ENCODE peak calls at places on chromosomes 4 and X, in four cellular contexts. Q, N, V and Z are unnamed samples.

GRCh38 chr4:162163892-162164759 is at the start of gene FSTL5:
- DNase-seq in Q (peak; percentile 76), N (peak; percentile 82), V (peak; percentile 27), Z (peak; percentile 95)

GRCh38 chr4:188162698-188163097 is 23.5 kb downstream of the TRIML1 start:
- DNase-seq in Q (no peak), N (no peak), V (no peak), Z (no peak)

GRCh38 chrX:17519349-17519748 is 144.3 kb downstream of the NHS start:
- DNase-seq in Q (no peak), N (peak; percentile 89), V (no peak), Z (no peak)

GRCh38 chrX:67555578-67556203 is 11.9 kb downstream of the AR start:
- DNase-seq in Q (no peak), N (peak; percentile 87), V (no peak), Z (peak; percentile 32)

GRCh38 chr4:187070158-187070557 is 346.5 kb upstream of the FAT1 start:
- DNase-seq in Q (peak; percentile 48), N (no peak), V (no peak), Z (no peak)

GRCh38 chr4:183867247-183867646 is 37.9 kb upstream of the STOX2 start:
- DNase-seq in Q (no peak), N (no peak), V (no peak), Z (no peak)

GRCh38 chr4:111323916-111324315 is 701.0 kb upstream of the PITX2 start:
- DNase-seq in Q (peak; percentile 47), N (no peak), V (no peak), Z (no peak)

GRCh38 chr4:28287837-28288236 is 1427.2 kb downstream of the STIM2 start:
- DNase-seq in Q (peak; percentile 95), N (no peak), V (no peak), Z (no peak)

GRCh38 chr4:3851211-3851610 is 85.0 kb downstream of the ADRA2C start:
- DNase-seq in Q (peak; percentile 13), N (no peak), V (no peak), Z (peak; percentile 54)

GRCh38 chrX:32084757-32085156 is 1012.9 kb upstream of the FTHL17 start:
- DNase-seq in Q (no peak), N (no peak), V (no peak), Z (no peak)

GRCh38 chr4:118352843-118353373 is at the start of gene PRSS12:
- DNase-seq in Q (peak; percentile 72), N (peak; percentile 95), V (peak; percentile 79), Z (peak; percentile 87)

GRCh38 chr4:174707277-174707676 is 121.8 kb downstream of the GLRA3 start:
- DNase-seq in Q (no peak), N (no peak), V (no peak), Z (no peak)

GRCh38 chrX:14076639-14077038 is 46.9 kb upstream of the GEMIN8 start:
- DNase-seq in Q (no peak), N (no peak), V (no peak), Z (no peak)

GRCh38 chr4:84826681-84827080 is 139.8 kb downstream of the WDFY3 start:
- DNase-seq in Q (no peak), N (no peak), V (no peak), Z (no peak)

GRCh38 chr4:52298444-52298843 is 247.3 kb downstream of the SPATA18 start:
- DNase-seq in Q (no peak), N (no peak), V (no peak), Z (no peak)

GRCh38 chr4:122045533-122045932 is 93.7 kb upstream of the TRPC3 start:
- DNase-seq in Q (peak; percentile 100), N (no peak), V (no peak), Z (no peak)

GRCh38 chr4:40621229-40621591 is 8.5 kb downstream of the RBM47 start:
- DNase-seq in Q (no peak), N (no peak), V (no peak), Z (no peak)